ENCODE peak calls at places on chromosomes 2 and 18, in seven cellular contexts. F is esophagus squamous epithelium; K is fibroblast of pulmonary artery; T is CD8-positive, alpha-beta memory T cell; G is mammary epithelial cell; W is aorta; V is effector memory CD4-positive, alpha-beta T cell. X is an unnamed sample.

GRCh38 chr2:62884086-62884485 is 166.5 kb upstream of the OTX1 start:
- DNase-seq in F (no peak), K (no peak), V (no peak), G (no peak), T (no peak), W (no peak), X (no peak)

GRCh38 chr2:37676274-37676673 is 4.8 kb upstream of the CDC42EP3 start:
- DNase-seq in V (no peak), F (no peak), T (no peak), K (peak; percentile 60), G (peak; percentile 80), W (no peak), X (peak; percentile 95)

GRCh38 chr2:166419616-166419934 is 43.8 kb upstream of the SCN9A start:
- DNase-seq in F (no peak), K (peak; percentile 78), W (no peak), G (peak; percentile 34), T (no peak), V (no peak), X (peak; percentile 50)

GRCh38 chr2:65663831-65664407 is 231.5 kb upstream of the SPRED2 start:
- DNase-seq in G (no peak), K (no peak), F (no peak), V (no peak), T (no peak), W (no peak), X (no peak)

GRCh38 chr18:52499646-52500045 is 159.6 kb downstream of the DCC start:
- DNase-seq in V (no peak), G (no peak), W (no peak), K (no peak), T (no peak), F (no peak), X (no peak)

GRCh38 chr2:158489366-158490112 is 32.8 kb downstream of the PKP4 start:
- DNase-seq in T (no peak), V (no peak), K (no peak), W (no peak), G (no peak), F (no peak), X (no peak)

GRCh38 chr2:36597003-36597531 is 901 bp downstream of the FEZ2 start:
- DNase-seq in F (no peak), K (no peak), V (no peak), T (no peak), W (no peak), G (peak; percentile 4), X (no peak)

GRCh38 chr2:65654496-65654895 is 222.1 kb upstream of the SPRED2 start:
- DNase-seq in G (no peak), W (no peak), F (no peak), V (no peak), T (no peak), K (no peak), X (no peak)

GRCh38 chr2:184004945-184005672 is 593.2 kb upstream of the ZNF804A start:
- DNase-seq in G (no peak), T (no peak), V (no peak), K (no peak), F (no peak), W (no peak), X (no peak)

GRCh38 chr2:88080545-88080944 is 12.9 kb downstream of the SMYD1 start:
- DNase-seq in V (no peak), W (no peak), F (no peak), K (no peak), T (no peak), G (no peak), X (no peak)

GRCh38 chr18:48834421-48835011 is 116.2 kb downstream of the SMAD7 start:
- DNase-seq in F (peak; percentile 30), G (peak; percentile 94), K (peak; percentile 90), W (peak; percentile 93), T (peak; percentile 85), V (peak; percentile 67), X (peak; percentile 92)

GRCh38 chr18:34121157-34121807 is 103.4 kb downstream of the NOL4 start:
- DNase-seq in T (no peak), G (peak; percentile 80), W (no peak), K (peak; percentile 28), F (no peak), V (no peak), X (peak; percentile 88)

GRCh38 chr2:202455114-202455513 is 79.0 kb downstream of the BMPR2 start:
- DNase-seq in T (no peak), K (no peak), G (no peak), V (no peak), W (no peak), F (no peak), X (no peak)

GRCh38 chr18:35099911-35100310 is 58.7 kb downstream of the MAPRE2 start:
- DNase-seq in G (peak; percentile 39), T (no peak), V (no peak), F (no peak), W (no peak), K (peak; percentile 31), X (peak; percentile 61)

GRCh38 chr2:102488063-102488462 is 15.0 kb downstream of the SLC9A4 start:
- DNase-seq in F (no peak), T (no peak), W (no peak), K (peak; percentile 43), V (no peak), G (peak; percentile 87), X (peak; percentile 97)

GRCh38 chr2:216352653-216353270 is 19.5 kb downstream of the MARCHF4 start:
- DNase-seq in V (no peak), G (no peak), W (no peak), T (no peak), F (no peak), K (no peak), X (no peak)

DNA sequence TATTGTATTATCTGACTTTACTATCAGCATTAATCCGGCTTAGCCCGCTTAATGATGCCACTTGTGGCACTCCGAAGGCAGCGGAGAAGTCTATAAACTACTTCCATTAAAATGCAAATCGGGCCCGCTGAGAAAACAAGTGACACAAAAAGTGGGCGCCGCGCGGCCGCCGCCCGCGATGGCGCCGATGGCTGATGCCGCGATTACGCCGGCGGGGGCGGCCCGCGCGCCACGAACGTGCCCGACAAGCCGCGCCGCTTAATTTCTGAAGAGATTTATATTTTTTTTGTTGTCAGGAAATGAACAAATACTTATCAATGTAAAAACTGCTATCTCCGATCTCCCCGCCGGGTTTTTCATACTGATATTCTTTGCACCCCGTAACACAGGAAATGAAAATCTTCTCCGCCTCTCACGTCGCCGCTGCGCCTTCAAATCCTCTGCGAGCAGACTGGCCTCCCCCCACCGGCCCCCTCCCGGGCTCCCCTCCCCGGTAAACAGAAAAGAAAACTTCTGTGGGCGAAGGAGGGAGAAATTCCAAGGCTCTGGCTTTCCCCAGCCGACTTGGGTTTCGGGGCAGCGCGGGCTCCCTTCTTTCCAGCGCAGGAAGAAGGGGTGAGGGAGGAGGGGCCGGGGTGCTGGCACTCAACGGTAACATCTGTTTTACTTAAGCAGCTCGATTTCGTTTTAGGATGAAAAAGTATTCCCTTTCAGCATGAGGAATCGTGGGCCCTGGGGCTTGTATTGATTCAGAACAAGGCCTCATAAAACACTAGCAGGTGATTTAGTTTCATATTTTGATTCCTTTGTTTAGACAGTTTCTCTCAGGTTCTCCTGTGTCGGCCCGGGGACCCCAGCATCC is 222.0 kb downstream of the INSIG2 start:
- DNase-seq in K (peak; percentile 19), F (no peak), G (no peak), W (no peak), V (peak; percentile 28), T (peak; percentile 67), X (peak; percentile 28)
- H3K4me3 ChIP-seq in K (peak overlapping the region; percentile 56), F (peak overlapping the region; percentile 55), G (peak overlapping the region; percentile 43), W (peak overlapping the region; percentile 70), V (peak overlapping the region; percentile 69), T (peak overlapping the region; percentile 74), X (peak overlapping the region; percentile 48)

DNA sequence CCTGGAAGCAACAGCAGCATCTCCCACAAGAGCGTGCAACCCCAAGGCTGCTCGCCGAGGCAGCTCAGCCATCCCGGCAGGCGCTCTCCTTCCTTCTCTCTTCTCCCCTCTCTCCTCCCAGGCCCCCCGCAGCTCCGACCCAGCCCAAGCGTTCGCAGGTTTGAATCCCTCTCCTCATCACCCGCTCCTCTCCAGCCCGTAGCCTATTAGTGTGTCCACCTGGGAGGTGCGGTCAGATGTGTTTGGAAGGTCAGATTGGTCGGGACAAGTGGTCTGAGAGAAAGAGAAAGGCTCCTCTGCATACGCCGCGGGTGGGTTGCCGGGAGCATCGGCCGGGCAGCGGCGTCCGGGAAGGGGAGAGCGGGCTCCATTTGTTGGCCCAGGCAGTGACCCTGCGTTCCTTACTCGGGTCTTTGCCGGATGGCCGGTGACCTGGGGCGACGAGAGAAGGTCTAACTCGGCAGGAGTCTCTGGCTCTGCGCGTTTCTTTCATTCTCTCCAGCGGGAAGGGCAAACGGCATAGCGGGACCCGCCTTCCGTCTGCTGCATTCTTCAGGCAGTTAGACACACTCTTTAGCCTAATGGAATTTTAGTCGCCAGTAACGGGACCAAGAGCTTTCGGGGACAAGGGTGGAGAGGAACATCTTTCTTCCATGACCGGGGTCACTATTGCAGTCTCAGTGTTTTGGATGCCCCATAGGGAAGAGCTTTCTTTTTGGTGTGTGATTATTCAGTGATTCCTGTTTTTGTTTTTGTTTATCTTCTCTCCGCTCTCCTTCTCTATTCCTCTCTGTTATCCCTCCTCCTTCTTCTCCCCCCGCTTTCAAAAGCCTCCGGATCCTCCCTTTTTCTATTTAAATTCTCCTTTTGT is 1.1 kb upstream of the TMEFF2 start:
- DNase-seq in W (peak; percentile 72), K (peak; percentile 26), G (no peak), T (peak; percentile 38), V (no peak), F (no peak), X (peak; percentile 10)
- H3K4me3 ChIP-seq in W (peak overlapping the region; percentile 48), K (peak overlapping the region; percentile 65), G (peak overlapping the region; percentile 39), T (peak overlapping the region; percentile 51), V (peak overlapping the region; percentile 52), F (peak overlapping the region; percentile 39), X (peak overlapping the region; percentile 24)

GRCh38 chr18:56381151-56381550 is 257.2 kb downstream of the TXNL1 start:
- DNase-seq in W (no peak), T (no peak), F (no peak), V (no peak), K (no peak), G (no peak), X (no peak)

GRCh38 chr18:56380682-56381081 is 257.7 kb downstream of the TXNL1 start:
- DNase-seq in F (no peak), G (no peak), K (no peak), W (no peak), T (no peak), V (no peak), X (no peak)

GRCh38 chr18:56373601-56374000 is 264.8 kb downstream of the TXNL1 start:
- DNase-seq in W (no peak), K (no peak), T (no peak), V (no peak), F (no peak), G (peak; percentile 20), X (peak; percentile 54)

GRCh38 chr18:56374005-56374655 is 264.3 kb downstream of the TXNL1 start:
- DNase-seq in V (no peak), F (no peak), W (no peak), T (no peak), G (peak; percentile 8), K (peak; percentile 11), X (peak; percentile 45)

GRCh38 chr18:56377161-56377560 is 261.2 kb downstream of the TXNL1 start:
- DNase-seq in W (no peak), G (no peak), F (no peak), V (no peak), K (no peak), T (no peak), X (no peak)
- H3K4me3 ChIP-seq in W (no peak overlapping the region), G (no peak overlapping the region), F (no peak overlapping the region), V (no peak overlapping the region), K (no peak overlapping the region), T (no peak overlapping the region), X (no peak overlapping the region)

DNA sequence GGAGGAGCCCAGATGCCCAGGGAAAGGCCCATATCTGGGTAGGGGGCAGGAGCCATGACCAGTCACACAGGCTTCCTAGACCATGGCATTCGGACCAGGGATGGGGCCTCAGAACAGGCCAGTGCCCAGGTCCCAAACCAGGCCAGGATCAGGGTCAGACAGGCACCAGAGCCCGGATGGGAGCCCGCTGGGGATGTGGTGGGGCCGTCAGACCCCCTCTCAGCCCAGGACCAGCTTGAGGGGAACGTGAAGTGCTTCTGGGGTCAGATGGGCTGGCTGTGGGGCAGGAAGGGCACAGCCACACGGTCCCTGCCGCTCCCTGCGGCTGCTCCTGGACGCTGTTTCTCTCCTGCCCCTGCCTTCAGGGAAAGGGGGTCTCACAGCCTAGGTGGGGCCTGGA is 39.1 kb downstream of the SNED1 start:
- DNase-seq in T (no peak), K (no peak), F (no peak), V (no peak), W (no peak), G (no peak), X (no peak)
- H3K4me3 ChIP-seq in T (no peak overlapping the region), K (no peak overlapping the region), F (no peak overlapping the region), V (peak overlapping the region; percentile 53), W (no peak overlapping the region), G (no peak overlapping the region), X (no peak overlapping the region)